ENCODE peak calls at places on chromosome 22, in ten cellular contexts. W, B, O, X, Y, T, G, S, A and E are unnamed samples.

GRCh38 chr22:47835726-47836125 is 1073.3 kb downstream of the TBC1D22A start:
- DNase-seq in S (no peak), X (no peak), A (peak; percentile 74), B (no peak), O (no peak), T (no peak), G (no peak), W (no peak), Y (peak; percentile 71), E (no peak)

GRCh38 chr22:39967996-39968968 is 8.1 kb downstream of the TMA7B start:
- DNase-seq in W (peak; percentile 66), B (no peak), Y (peak; percentile 13), S (peak; percentile 7), O (no peak), A (no peak), X (no peak), T (no peak), G (peak; percentile 51), E (no peak)

GRCh38 chr22:47192106-47192650 is 429.7 kb downstream of the TBC1D22A start:
- DNase-seq in S (peak; percentile 3), A (no peak), W (no peak), T (peak; percentile 59), G (peak; percentile 10), Y (no peak), O (no peak), X (peak; percentile 45), B (no peak), E (peak; percentile 15)

GRCh38 chr22:24244144-24244787 is 616 bp downstream of the GGT5 start:
- DNase-seq in Y (peak; percentile 86), G (no peak), W (peak; percentile 36), S (no peak), B (no peak), O (no peak), X (no peak), T (peak; percentile 75), A (no peak), E (no peak)

GRCh38 chr22:46289244-46289891 is 7.3 kb upstream of the GTSE1 start:
- DNase-seq in W (no peak), O (no peak), G (no peak), B (no peak), A (no peak), T (peak; percentile 64), Y (no peak), S (no peak), X (no peak), E (no peak)

GRCh38 chr22:44828193-44828592 is 75.8 kb downstream of the ARHGAP8 start:
- DNase-seq in Y (no peak), G (no peak), O (peak; percentile 21), X (no peak), S (no peak), W (no peak), B (no peak), T (no peak), A (no peak), E (no peak)

GRCh38 chr22:48782817-48783511 is 1044.7 kb downstream of the BRD1 start:
- DNase-seq in O (peak; percentile 10), G (peak; percentile 4), X (no peak), B (no peak), T (peak; percentile 38), S (no peak), Y (no peak), W (no peak), A (no peak), E (no peak)

GRCh38 chr22:29751139-29751538 is 15.7 kb downstream of the ZMAT5 start:
- DNase-seq in X (no peak), W (no peak), Y (no peak), S (no peak), T (no peak), A (peak; percentile 45), G (no peak), O (no peak), B (no peak), E (no peak)

GRCh38 chr22:43014062-43014875 is 680 bp downstream of the PACSIN2 start:
- DNase-seq in X (no peak), Y (peak; percentile 30), G (no peak), W (peak; percentile 32), B (no peak), S (peak; percentile 31), O (no peak), A (no peak), T (peak; percentile 74), E (no peak)

GRCh38 chr22:50626314-50626855 is 1.6 kb downstream of the ARSA start:
- DNase-seq in G (no peak), W (no peak), Y (no peak), S (no peak), B (no peak), A (no peak), X (no peak), O (no peak), T (no peak), E (no peak)

GRCh38 chr22:27780161-27780575 is 21.4 kb downstream of the MN1 start:
- DNase-seq in A (no peak), S (no peak), O (no peak), X (no peak), G (no peak), T (peak; percentile 83), B (no peak), Y (no peak), W (no peak), E (no peak)
- TF ChIP-seq CTCF in A (no peak), S (no peak), O (no peak), X (no peak), G (no peak), T (no peak), B (no peak), Y (no peak), W (no peak), E (no peak)

GRCh38 chr22:37000676-37001534 is 18.3 kb downstream of the TST start:
- DNase-seq in S (no peak), X (no peak), T (no peak), A (no peak), G (no peak), Y (no peak), B (no peak), W (no peak), O (no peak), E (no peak)

GRCh38 chr22:37002633-37003032 is 16.6 kb downstream of the TST start:
- DNase-seq in G (no peak), B (no peak), O (no peak), W (no peak), Y (no peak), A (no peak), T (no peak), X (no peak), S (no peak), E (peak; percentile 20)

GRCh38 chr22:37001826-37002225 is 17.4 kb downstream of the TST start:
- DNase-seq in Y (no peak), S (no peak), B (no peak), T (no peak), W (no peak), O (no peak), X (no peak), A (no peak), G (no peak), E (peak; percentile 14)

GRCh38 chr22:36999463-36999862 is 19.8 kb downstream of the TST start:
- DNase-seq in O (no peak), S (no peak), A (no peak), B (no peak), Y (no peak), X (no peak), G (no peak), W (no peak), T (no peak), E (no peak)

DNA sequence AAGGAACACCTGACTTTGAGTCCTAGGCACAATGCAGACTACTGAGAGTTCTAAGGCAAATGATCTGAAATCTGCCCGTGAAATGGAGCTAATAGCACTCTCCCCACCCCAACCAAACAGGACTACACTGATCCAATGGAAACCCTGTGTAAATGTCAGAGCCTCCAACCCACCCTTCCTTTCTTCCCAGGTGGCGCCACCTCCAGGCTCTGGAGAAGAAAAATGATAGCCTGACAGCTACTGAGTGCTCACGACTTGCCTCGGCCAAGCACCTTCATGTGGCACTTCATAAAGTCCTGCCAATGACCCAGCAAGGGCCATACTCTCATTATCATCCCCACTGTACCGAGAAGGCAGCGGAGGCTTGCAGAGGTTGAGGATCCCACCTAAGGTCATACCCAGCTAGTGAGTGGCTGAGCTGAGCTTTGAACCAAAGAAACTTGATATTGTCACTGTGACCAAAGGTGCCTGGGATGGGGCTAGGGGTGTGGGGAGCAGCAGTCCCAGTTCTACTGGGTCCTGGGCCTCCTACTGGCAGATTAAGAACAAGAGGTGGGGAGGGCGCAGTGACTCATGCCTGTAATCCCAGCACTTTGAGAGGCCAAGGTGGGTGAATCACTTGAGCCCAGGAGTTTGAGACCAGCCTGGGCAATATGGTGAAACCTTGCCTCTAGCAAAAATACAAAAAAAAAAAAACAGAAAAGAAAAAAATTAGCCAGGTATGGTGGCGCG is 20.5 kb downstream of the TST start:
- DNase-seq in O (no peak), W (no peak), B (no peak), Y (peak; percentile 51), T (no peak), G (no peak), A (peak; percentile 60), X (no peak), S (no peak), E (peak; percentile 15)
- TF ChIP-seq CTCF in O (no peak), W (no peak), B (no peak), Y (peak; percentile 12), T (no peak), G (no peak), A (no peak), X (no peak), S (no peak), E (no peak)

GRCh38 chr22:38569181-38569971 is 607 bp downstream of the DMC1 start:
- DNase-seq in O (peak; percentile 13), T (peak; percentile 67), X (no peak), Y (no peak), S (no peak), A (no peak), B (no peak), W (peak; percentile 24), G (no peak), E (no peak)

GRCh38 chr22:38572065-38572464 is 2.1 kb upstream of the DMC1 start:
- DNase-seq in W (no peak), Y (peak; percentile 67), T (no peak), X (no peak), S (peak; percentile 41), A (peak; percentile 53), O (peak; percentile 18), G (no peak), B (no peak), E (no peak)

GRCh38 chr22:38567531-38568245 is 2.3 kb downstream of the DMC1 start:
- DNase-seq in G (no peak), S (no peak), Y (no peak), B (no peak), W (no peak), O (no peak), A (peak; percentile 41), T (no peak), X (no peak), E (no peak)

GRCh38 chr22:38569972-38570840 is at the start of gene DMC1:
- DNase-seq in Y (peak; percentile 82), W (peak; percentile 90), B (peak; percentile 55), O (peak; percentile 60), A (peak; percentile 50), X (peak; percentile 96), T (peak; percentile 96), S (peak; percentile 94), G (peak; percentile 92), E (peak; percentile 78)

GRCh38 chr22:38570841-38571364 is 920 bp upstream of the DMC1 start:
- DNase-seq in A (no peak), B (no peak), X (no peak), O (peak; percentile 9), S (peak; percentile 44), Y (peak; percentile 28), G (no peak), T (peak; percentile 86), W (peak; percentile 40), E (no peak)
- TF ChIP-seq CTCF in A (no peak), B (no peak), X (no peak), O (no peak), S (peak; percentile 11), Y (no peak), G (no peak), T (no peak), W (no peak), E (no peak)

GRCh38 chr22:41518048-41518347 is 26.3 kb downstream of the POLR3H start:
- DNase-seq in O (no peak), S (no peak), B (no peak), W (no peak), A (no peak), T (no peak), X (no peak), Y (no peak), G (no peak), E (no peak)
- TF ChIP-seq CTCF in O (no peak), S (no peak), B (no peak), W (no peak), A (no peak), T (no peak), X (no peak), Y (no peak), G (no peak), E (no peak)